ENCODE peak calls at places on chromosomes 16 and 17, in four cellular contexts. N, Q, U and C are unnamed samples.

GRCh38 chr17:40561871-40562611 is 3.2 kb downstream of the CCR7 start:
- DNase-seq in U (no peak), Q (no peak), N (peak), C (peak)

GRCh38 chr16:81711609-81712329 is 67.3 kb upstream of the PLCG2 start:
- DNase-seq in U (peak), N (peak), Q (no peak), C (peak)

GRCh38 chr16:58658796-58659211 is 25.8 kb downstream of the SLC38A7 start:
- DNase-seq in U (no peak), N (no peak), Q (no peak), C (no peak)

GRCh38 chr16:49492090-49492801 is 118.6 kb downstream of the C16orf78 start:
- DNase-seq in Q (no peak), U (no peak), N (peak), C (no peak)

GRCh38 chr17:27621557-27621956 is 9.4 kb upstream of the LGALS9 start:
- DNase-seq in Q (no peak), U (no peak), N (no peak), C (no peak)

GRCh38 chr17:28760987-28761562 is 17.3 kb downstream of the TRAF4 start:
- DNase-seq in Q (no peak), N (peak), U (peak), C (no peak)

GRCh38 chr17:40596261-40596919 is 31.1 kb upstream of the CCR7 start:
- DNase-seq in N (no peak), Q (no peak), U (no peak), C (no peak)

GRCh38 chr16:4330277-4330882 is 14.5 kb downstream of the GLIS2 start:
- DNase-seq in U (no peak), N (peak), Q (no peak), C (peak)

GRCh38 chr16:27485126-27485525 is 64.6 kb downstream of the GTF3C1 start:
- DNase-seq in U (no peak), N (no peak), Q (no peak), C (no peak)

GRCh38 chr16:68083239-68083781 is 1.9 kb upstream of the NFATC3 start:
- DNase-seq in Q (no peak), N (no peak), U (no peak), C (no peak)

GRCh38 chr17:28532063-28532960 is 20.1 kb downstream of the UNC119 start:
- DNase-seq in U (no peak), N (no peak), Q (no peak), C (no peak)

GRCh38 chr17:38415250-38416194 is 12.7 kb upstream of the ARHGAP23 start:
- DNase-seq in Q (no peak), U (no peak), N (peak), C (no peak)

GRCh38 chr16:73326770-73327470 is 279.0 kb upstream of the ZFHX3 start:
- DNase-seq in N (no peak), U (no peak), Q (no peak), C (no peak)

GRCh38 chr17:69654981-69655581 is 240.6 kb downstream of the MAP2K6 start:
- DNase-seq in N (no peak), Q (no peak), U (peak), C (no peak)

GRCh38 chr17:58354541-58355216 is 2.7 kb upstream of the SUPT4H1 start:
- DNase-seq in N (no peak), Q (no peak), U (no peak), C (no peak)

GRCh38 chr17:29444589-29444988 is 54.4 kb downstream of the TAOK1 start:
- DNase-seq in Q (no peak), N (no peak), U (peak), C (no peak)

GRCh38 chr16:77877712-77878111 is 89.3 kb downstream of the VAT1L start:
- DNase-seq in U (no peak), Q (no peak), N (no peak), C (no peak)

GRCh38 chr16:73020409-73020884 is 27.5 kb downstream of the ZFHX3 start:
- DNase-seq in U (peak), N (no peak), Q (no peak), C (peak)

GRCh38 chr17:2025220-2025621 is at the start of gene RTN4RL1:
- DNase-seq in N (peak), Q (no peak), U (no peak), C (no peak)

GRCh38 chr17:2027528-2028233 is 2.3 kb upstream of the DPH1 start:
- DNase-seq in N (no peak), Q (no peak), U (no peak), C (no peak)

GRCh38 chr17:2024572-2025219 is 438 bp downstream of the RTN4RL1 start:
- DNase-seq in Q (no peak), U (no peak), N (peak), C (no peak)

GRCh38 chr17:2023692-2024571 is 1.2 kb downstream of the RTN4RL1 start:
- DNase-seq in U (no peak), Q (no peak), N (peak), C (no peak)

DNA sequence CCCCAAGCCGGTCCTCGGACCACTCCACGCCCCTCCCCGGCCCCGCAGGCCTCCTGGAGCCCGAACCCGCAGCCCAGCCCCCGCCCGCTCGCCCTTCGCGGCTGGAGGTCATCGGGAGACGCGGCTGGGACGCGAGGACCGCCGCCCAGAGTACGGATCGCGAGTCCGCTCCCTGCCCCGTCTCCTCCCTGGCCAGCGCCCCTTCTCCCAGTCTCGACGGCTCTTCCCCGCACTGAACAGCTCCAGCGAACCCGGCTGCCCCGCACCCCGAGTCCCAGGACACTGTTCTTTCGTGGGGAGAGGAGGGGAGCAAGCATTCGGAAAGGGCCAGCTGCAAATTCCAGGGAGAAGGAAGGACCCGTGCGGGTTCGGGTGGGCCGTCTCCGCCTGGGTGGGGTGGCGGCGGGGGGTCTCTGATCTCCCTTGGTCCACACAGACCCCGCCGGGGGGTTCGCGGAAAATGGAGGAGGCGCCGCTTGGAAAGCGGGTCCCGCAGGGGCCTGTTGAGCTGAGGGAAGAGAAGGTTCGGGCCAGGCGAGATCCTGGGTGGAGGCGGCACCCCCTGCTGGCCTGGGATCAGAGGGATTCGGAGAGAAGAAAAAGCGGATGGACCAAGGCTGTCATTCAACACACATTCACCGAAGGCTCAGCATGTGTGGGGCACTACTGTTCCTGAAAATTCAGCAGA is 632 bp upstream of the RTN4RL1 start:
- DNase-seq in U (no peak), Q (no peak), N (peak), C (no peak)
- TF ChIP-seq CTCF in U (peak), Q (peak), N (no peak), C (peak)

GRCh38 chr17:16061631-16062030 is 62.0 kb downstream of the TTC19 start:
- DNase-seq in N (no peak), Q (no peak), U (no peak), C (no peak)
- TF ChIP-seq CTCF in N (no peak), Q (no peak), U (no peak), C (no peak)

GRCh38 chr16:70698901-70699300 is 13.0 kb upstream of the MTSS2 start:
- DNase-seq in N (no peak), U (no peak), Q (no peak), C (no peak)

GRCh38 chr16:70701596-70701995 is 15.7 kb upstream of the MTSS2 start:
- DNase-seq in Q (no peak), U (no peak), N (no peak), C (no peak)

GRCh38 chr16:70699696-70700095 is 13.8 kb upstream of the MTSS2 start:
- DNase-seq in Q (no peak), N (no peak), U (no peak), C (no peak)

GRCh38 chr16:70701036-70701435 is 15.2 kb upstream of the MTSS2 start:
- DNase-seq in Q (no peak), U (no peak), N (no peak), C (no peak)

DNA sequence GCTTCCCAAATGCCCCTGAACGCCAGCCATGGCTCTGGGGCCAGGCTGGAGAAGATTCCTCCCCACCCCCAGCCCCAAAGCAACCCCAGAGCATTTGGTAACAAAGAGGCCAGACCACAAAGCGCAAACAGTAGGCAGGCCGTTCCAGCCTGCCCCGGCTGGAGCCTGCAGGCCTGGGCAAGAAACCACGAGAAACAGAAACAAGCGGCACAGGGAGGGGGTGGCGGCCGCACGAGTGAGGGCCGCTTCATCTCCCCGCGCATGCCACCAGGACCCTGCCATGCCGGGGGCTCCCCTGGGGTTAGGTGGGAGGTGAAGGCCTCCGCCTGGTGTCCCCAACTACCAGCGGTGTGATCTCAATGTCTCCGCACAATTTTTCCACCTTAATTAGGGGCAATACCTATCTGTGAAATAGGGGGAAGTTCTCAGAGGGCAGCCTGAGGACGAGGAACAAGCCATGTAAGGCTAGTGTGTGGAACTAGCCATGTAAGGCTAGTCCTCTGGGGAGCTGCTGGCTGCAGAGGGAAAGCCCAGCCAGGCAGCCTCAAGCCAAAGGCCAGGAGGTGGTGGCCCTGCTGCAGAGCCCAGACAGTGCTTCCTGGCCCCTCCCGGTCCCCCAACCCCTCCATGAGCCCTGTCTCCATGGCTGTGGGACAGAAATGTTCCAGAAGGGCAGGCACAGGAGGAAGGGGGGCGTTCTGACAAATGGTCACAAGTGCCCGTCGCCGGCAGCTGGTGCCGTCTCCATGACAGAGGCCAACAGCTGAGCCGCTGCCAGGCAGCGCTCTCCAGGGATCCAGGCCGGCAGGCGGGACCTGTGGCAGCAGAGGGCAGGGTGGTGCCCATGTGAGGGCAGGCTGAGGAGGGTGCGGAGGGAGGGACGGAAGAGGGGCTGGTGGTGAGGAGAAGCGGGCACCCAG is 14.5 kb upstream of the MTSS2 start:
- DNase-seq in Q (no peak), N (no peak), U (no peak), C (no peak)
- TF ChIP-seq CTCF in Q (no peak), N (no peak), U (no peak), C (no peak)

DNA sequence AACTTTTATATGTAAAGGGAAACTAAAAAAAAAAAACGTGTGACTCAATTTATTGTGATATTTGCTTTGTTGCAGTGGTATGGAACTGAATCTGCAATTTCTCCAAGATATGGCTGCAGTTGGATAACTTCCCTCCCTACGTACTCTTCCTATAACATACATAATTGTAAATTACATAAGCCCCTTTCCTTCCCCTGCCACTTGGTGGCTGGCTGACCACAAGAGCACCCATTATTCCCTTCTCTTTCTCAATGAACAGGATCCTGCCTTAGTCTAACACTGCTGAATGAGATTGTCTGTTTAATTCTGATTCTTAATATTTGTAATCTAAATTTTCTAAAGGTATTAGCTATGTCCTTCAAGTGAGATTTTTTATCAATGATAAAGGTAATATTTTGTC is 27.8 kb downstream of the CCL4 start:
- DNase-seq in N (no peak), Q (no peak), U (no peak), C (no peak)
- TF ChIP-seq CTCF in N (no peak), Q (peak), U (no peak), C (no peak)

GRCh38 chr17:60292697-60293096 is 99.2 kb downstream of the USP32 start:
- DNase-seq in U (no peak), Q (no peak), N (no peak), C (no peak)
- TF ChIP-seq CTCF in U (no peak), Q (no peak), N (no peak), C (no peak)

GRCh38 chr17:2366747-2367494 is 29.6 kb downstream of the SGSM2 start:
- DNase-seq in N (peak), Q (no peak), U (no peak), C (no peak)
- TF ChIP-seq CTCF in N (no peak), Q (peak), U (peak), C (peak)

GRCh38 chr17:17497065-17497844 is 1.1 kb upstream of the RASD1 start:
- DNase-seq in Q (no peak), U (no peak), N (peak), C (no peak)
- TF ChIP-seq CTCF in Q (no peak), U (no peak), N (no peak), C (no peak)